ENCODE peak calls at places on chromosome 5, in six cellular contexts. G is T-helper 1 cell; A is NCI-H524; M is WERI-Rb-1; L is cardiac muscle cell; I is stimulated activated CD4-positive, alpha-beta T cell treated with anti-CD3 and anti-CD28 coated beads, TNF-alpha, amount 100 ng/mL, for 48 hours. F is an unnamed sample.

GRCh38 chr5:157196045-157196444 is 15.4 kb downstream of the ITK start:
- DNase-seq in G (no peak), A (no peak), M (no peak), L (no peak), I (no peak), F (no peak)

GRCh38 chr5:67211926-67212325 is 15.3 kb upstream of the CD180 start:
- DNase-seq in G (no peak), A (no peak), M (no peak), L (peak), I (no peak), F (no peak)

GRCh38 chr5:9059920-9060691 is 485.8 kb downstream of the SEMA5A start:
- DNase-seq in G (no peak), A (no peak), M (no peak), L (peak), I (no peak), F (no peak)

GRCh38 chr5:7391215-7391614 is 4.7 kb upstream of the ADCY2 start:
- DNase-seq in G (no peak), A (peak), M (peak), L (no peak), I (no peak), F (no peak)

GRCh38 chr5:124124711-124125229 is 612.8 kb downstream of the CSNK1G3 start:
- DNase-seq in G (no peak), A (peak), M (peak), L (peak), I (no peak), F (no peak)

GRCh38 chr5:20023686-20024085 is 35.7 kb upstream of the CDH18 start:
- DNase-seq in G (no peak), A (no peak), M (no peak), L (peak), I (no peak), F (no peak)

GRCh38 chr5:96026334-96027065 is 64.8 kb upstream of the ELL2 start:
- DNase-seq in G (no peak), A (no peak), M (no peak), L (peak), I (no peak), F (no peak)

GRCh38 chr5:36417668-36418067 is 116.0 kb upstream of the RANBP3L start:
- DNase-seq in G (no peak), A (no peak), M (no peak), L (no peak), I (no peak), F (no peak)

GRCh38 chr5:1709186-1709803 is 90.3 kb downstream of the MRPL36 start:
- DNase-seq in G (no peak), A (no peak), M (no peak), L (no peak), I (no peak), F (no peak)

GRCh38 chr5:27619982-27620381 is 581.6 kb upstream of the CDH9 start:
- DNase-seq in G (no peak), A (peak), M (peak), L (no peak), I (no peak), F (no peak)

GRCh38 chr5:132648355-132648754 is 9.6 kb upstream of the IL13 start:
- DNase-seq in G (no peak), A (no peak), M (no peak), L (no peak), I (no peak), F (no peak)

GRCh38 chr5:155616779-155617392 is 603.3 kb downstream of the KIF4B start:
- DNase-seq in G (no peak), A (no peak), M (peak), L (peak), I (peak), F (no peak)

GRCh38 chr5:176438959-176439757 is 9.0 kb upstream of the FAF2 start:
- DNase-seq in G (no peak), A (no peak), M (no peak), L (peak), I (no peak), F (no peak)

GRCh38 chr5:149079883-149080282 is 17.0 kb upstream of the SH3TC2 start:
- DNase-seq in G (no peak), A (no peak), M (no peak), L (no peak), I (no peak), F (no peak)

GRCh38 chr5:156388233-156388632 is 61.3 kb downstream of the SGCD start:
- DNase-seq in G (no peak), A (no peak), M (no peak), L (no peak), I (no peak), F (no peak)

GRCh38 chr5:150309101-150309897 is 6.6 kb upstream of the ARSI start:
- DNase-seq in G (no peak), A (peak), M (peak), L (no peak), I (no peak), F (no peak)

GRCh38 chr5:119255571-119256356 is 100.1 kb upstream of the TNFAIP8 start:
- DNase-seq in G (no peak), A (no peak), M (peak), L (peak), I (no peak), F (no peak)

GRCh38 chr5:145925803-145926202 is 10.6 kb upstream of the SH3RF2 start:
- DNase-seq in G (no peak), A (no peak), M (no peak), L (peak), I (no peak), F (no peak)

GRCh38 chr5:1757511-1757910 is 42.1 kb downstream of the MRPL36 start:
- DNase-seq in G (no peak), A (no peak), M (no peak), L (no peak), I (no peak), F (no peak)

GRCh38 chr5:34005211-34005610 is 2.6 kb downstream of the AMACR start:
- DNase-seq in G (no peak), A (no peak), M (no peak), L (no peak), I (no peak), F (no peak)